ENCODE peak calls at places on chromosomes 7 and 10, in four cellular contexts. Y is H1, Q is aorta, M is PC-3. N is an unnamed sample.

GRCh38 chr10:66941491-66941890 is 15.7 kb downstream of the LRRTM3 start:
- DNase-seq in Y (no peak), Q (no peak), M (no peak), N (no peak)

GRCh38 chr10:124648738-124649137 is 95.4 kb downstream of the FAM53B start:
- DNase-seq in Y (no peak), Q (no peak), M (no peak), N (peak; percentile 14)

GRCh38 chr7:70696139-70696782 is 435.7 kb upstream of the GALNT17 start:
- DNase-seq in M (no peak), Q (no peak), Y (no peak), N (no peak)

GRCh38 chr10:98316661-98317060 is 48.7 kb upstream of the LOXL4 start:
- DNase-seq in M (peak; percentile 49), Y (no peak), Q (no peak), N (no peak)

GRCh38 chr7:28533731-28534531 is 121.6 kb downstream of the CREB5 start:
- DNase-seq in Y (no peak), Q (no peak), M (peak; percentile 79), N (no peak)

GRCh38 chr10:61935085-61935484 is 33.6 kb downstream of the ARID5B start:
- DNase-seq in Q (no peak), M (no peak), Y (no peak), N (no peak)

GRCh38 chr7:101942603-101943210 is 125.3 kb downstream of the CUX1 start:
- DNase-seq in M (peak; percentile 74), Y (no peak), Q (peak; percentile 51), N (peak; percentile 26)

GRCh38 chr10:79346388-79347225 is 662 bp upstream of the PPIF start:
- DNase-seq in M (no peak), Q (no peak), Y (peak; percentile 54), N (no peak)

GRCh38 chr7:129341212-129341611 is 93.0 kb upstream of the STRIP2 start:
- DNase-seq in M (no peak), Q (no peak), Y (no peak), N (no peak)

GRCh38 chr7:139855498-139856270 is 26.6 kb downstream of the TBXAS1 start:
- DNase-seq in Q (no peak), M (no peak), Y (peak; percentile 26), N (no peak)

GRCh38 chr7:100109521-100110163 is 8.2 kb downstream of the AP4M1 start:
- DNase-seq in M (no peak), Y (no peak), Q (no peak), N (no peak)

GRCh38 chr7:39609462-39610149 is 13.8 kb upstream of the RALA start:
- DNase-seq in M (no peak), Q (peak; percentile 80), Y (peak; percentile 76), N (no peak)

GRCh38 chr10:48249763-48250351 is 24.6 kb downstream of the FRMPD2 start:
- DNase-seq in Q (no peak), Y (peak; percentile 29), M (no peak), N (no peak)

GRCh38 chr7:150370612-150371071 is 2.0 kb downstream of the REPIN1 start:
- DNase-seq in M (peak; percentile 19), Y (no peak), Q (no peak), N (no peak)

GRCh38 chr10:480928-481551 is 208.4 kb downstream of the DIP2C start:
- DNase-seq in Q (peak; percentile 57), M (no peak), Y (peak; percentile 27), N (peak; percentile 59)

GRCh38 chr7:157764946-157765537 is 428.2 kb downstream of the DNAJB6 start:
- DNase-seq in Q (no peak), Y (no peak), M (no peak), N (no peak)

GRCh38 chr7:145313601-145314000 is 477.7 kb upstream of the TPK1 start:
- DNase-seq in M (no peak), Q (no peak), Y (no peak), N (no peak)

GRCh38 chr7:36006656-36007229 is 146.3 kb upstream of the EEPD1 start:
- DNase-seq in Y (no peak), M (no peak), Q (no peak), N (no peak)

GRCh38 chr7:1257863-1258262 is 25.2 kb downstream of the UNCX start:
- DNase-seq in M (no peak), Y (no peak), Q (peak; percentile 61), N (no peak)

GRCh38 chr10:129365767-129366400 is 101.2 kb upstream of the MGMT start:
- DNase-seq in Y (no peak), M (no peak), Q (no peak), N (no peak)

GRCh38 chr10:79260803-79261740 is 86.2 kb upstream of the PPIF start:
- DNase-seq in Y (no peak), Q (no peak), M (no peak), N (peak; percentile 46)

GRCh38 chr10:28678687-28679457 is 1.6 kb downstream of the BAMBI start:
- DNase-seq in Q (no peak), Y (no peak), M (peak; percentile 25), N (no peak)

GRCh38 chr10:81914736-81915510 is 39.9 kb downstream of the NRG3 start:
- DNase-seq in Y (no peak), M (no peak), Q (no peak), N (no peak)

GRCh38 chr10:78025685-78026364 is 3.5 kb downstream of the POLR3A start:
- DNase-seq in Q (no peak), M (peak; percentile 100), Y (no peak), N (no peak)

GRCh38 chr10:59907918-59908807 is 1.8 kb upstream of the CCDC6 start:
- DNase-seq in Y (peak; percentile 58), Q (no peak), M (peak; percentile 92), N (peak; percentile 43)

GRCh38 chr7:137865764-137866163 is 19.0 kb upstream of the DGKI start:
- DNase-seq in Y (no peak), Q (no peak), M (no peak), N (no peak)

GRCh38 chr7:43764039-43764789 is 5.7 kb downstream of the BLVRA start:
- DNase-seq in M (peak; percentile 57), Q (peak; percentile 85), Y (peak; percentile 28), N (no peak)

DNA sequence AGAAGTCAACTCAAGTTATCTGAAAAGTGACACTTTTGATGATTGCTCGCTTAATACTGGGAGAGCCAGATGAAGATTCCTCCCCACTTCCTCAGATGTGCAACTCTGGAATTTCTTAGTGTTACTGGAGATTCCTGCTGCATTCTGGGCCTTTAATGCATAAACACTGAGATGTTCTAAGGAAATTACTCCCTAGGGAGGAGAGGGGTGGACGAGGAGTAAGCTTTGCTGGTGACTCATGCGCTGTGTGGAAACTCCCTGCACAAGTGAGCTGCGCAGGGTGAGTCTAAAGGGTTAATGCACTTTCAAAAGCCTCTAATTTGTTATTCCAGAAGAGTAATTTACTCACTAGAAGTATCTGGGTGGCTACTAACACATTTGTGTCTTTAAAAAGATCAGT is 46.3 kb downstream of the EGFR start:
- DNase-seq in Q (no peak), Y (no peak), M (peak; percentile 89), N (no peak)
- H3K4me3 ChIP-seq in Q (no peak overlapping the region), Y (no peak overlapping the region), M (peak overlapping the region; percentile 46), N (no peak overlapping the region)

DNA sequence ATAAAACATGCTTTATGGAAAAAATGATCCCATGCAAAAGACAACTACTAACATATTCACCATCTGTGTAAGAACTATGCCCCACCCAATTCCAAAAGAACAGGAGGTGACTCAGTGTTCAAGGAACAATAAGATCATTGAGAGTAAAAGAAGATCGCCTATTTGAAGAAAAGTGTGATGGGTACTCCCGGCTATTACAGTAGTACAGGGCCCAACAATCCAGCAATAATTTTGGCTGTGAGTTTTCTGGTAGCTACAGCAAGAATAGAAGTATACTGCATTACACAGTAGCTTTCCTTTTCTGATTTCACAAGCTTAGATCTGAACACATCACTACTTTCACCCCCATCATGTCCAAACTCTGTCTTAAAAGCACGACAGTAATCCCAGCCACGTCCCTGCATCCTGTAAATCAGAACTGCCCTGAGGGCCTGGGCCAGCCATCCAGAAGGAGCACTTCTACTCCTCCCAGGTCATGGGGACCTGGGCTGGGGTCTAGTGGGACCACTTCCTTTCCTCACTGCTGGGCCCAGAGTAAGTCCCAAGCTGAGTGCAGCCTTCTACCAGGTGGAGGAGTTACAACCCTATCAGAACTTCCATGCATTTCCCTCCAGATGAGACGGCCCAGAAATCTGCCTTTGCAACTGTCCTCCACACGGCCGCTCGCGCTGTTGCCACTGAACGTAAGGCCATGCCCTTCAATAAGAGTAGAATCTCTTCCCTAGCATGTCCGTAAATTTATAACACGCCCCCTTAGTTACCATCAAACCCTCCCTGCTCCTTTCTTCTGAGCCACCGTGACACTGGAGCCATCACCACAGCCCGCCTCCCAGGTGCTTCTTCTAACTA is 7.9 kb downstream of the ESYT2 start:
- DNase-seq in Q (no peak), M (peak; percentile 89), Y (peak; percentile 44), N (no peak)
- H3K4me3 ChIP-seq in Q (no peak overlapping the region), M (peak overlapping the region; percentile 63), Y (no peak overlapping the region), N (no peak overlapping the region)

GRCh38 chr10:97000487-97001182 is 168.5 kb downstream of the LCOR start:
- DNase-seq in Q (no peak), M (peak; percentile 70), Y (no peak), N (peak; percentile 35)
- H3K4me3 ChIP-seq in Q (no peak overlapping the region), M (no peak overlapping the region), Y (no peak overlapping the region), N (no peak overlapping the region)

GRCh38 chr10:110006358-110007170 is 1.2 kb upstream of the ADD3 start:
- DNase-seq in Y (no peak), Q (peak; percentile 84), M (no peak), N (no peak)
- H3K4me3 ChIP-seq in Y (peak overlapping the region; percentile 65), Q (peak overlapping the region; percentile 88), M (no peak overlapping the region), N (no peak overlapping the region)

DNA sequence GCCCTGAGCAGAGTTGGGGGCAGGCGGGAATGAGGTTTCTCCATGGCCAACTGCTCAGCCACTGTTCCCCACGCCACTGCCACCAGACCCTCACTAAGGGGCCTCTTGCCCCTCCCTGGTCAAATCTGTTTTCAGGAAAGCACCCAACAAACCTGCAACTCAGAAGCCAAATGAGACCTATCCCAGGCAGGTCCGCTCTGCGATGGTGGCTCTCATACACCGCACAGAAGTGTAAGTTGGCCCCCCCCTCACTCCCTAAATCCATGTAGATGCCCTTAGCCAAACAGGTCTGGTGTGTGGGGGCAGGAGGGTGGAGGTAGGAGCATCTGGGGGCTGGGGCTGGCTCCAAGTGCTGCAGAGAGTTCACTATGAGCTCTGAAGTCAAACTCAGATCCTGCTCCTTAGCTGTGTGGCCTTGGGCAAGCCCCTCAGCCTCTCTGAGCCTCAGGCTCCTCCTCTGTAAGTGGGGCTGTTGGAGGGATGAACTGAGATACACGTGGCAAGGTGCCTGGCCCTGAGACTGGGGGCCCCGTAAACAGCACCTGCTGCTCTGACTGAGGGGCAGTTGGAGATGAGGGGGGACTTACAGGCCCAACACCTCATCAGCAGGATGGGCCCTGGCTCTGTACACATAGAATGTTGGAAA is 1.1 kb downstream of the MMRN2 start:
- DNase-seq in Y (peak; percentile 45), Q (peak; percentile 59), M (no peak), N (no peak)
- H3K4me3 ChIP-seq in Y (no peak overlapping the region), Q (no peak overlapping the region), M (no peak overlapping the region), N (no peak overlapping the region)

GRCh38 chr7:41698114-41698513 is 4.8 kb downstream of the INHBA start:
- DNase-seq in Y (no peak), Q (no peak), M (peak; percentile 63), N (no peak)

GRCh38 chr7:41696323-41696916 is 6.5 kb downstream of the INHBA start:
- DNase-seq in Q (peak; percentile 94), Y (peak; percentile 88), M (peak; percentile 88), N (no peak)

GRCh38 chr7:41693150-41693997 is 9.5 kb downstream of the INHBA start:
- DNase-seq in M (no peak), Y (no peak), Q (no peak), N (no peak)

GRCh38 chr7:41694490-41694889 is 8.4 kb downstream of the INHBA start:
- DNase-seq in M (no peak), Y (no peak), Q (no peak), N (no peak)

GRCh38 chr7:41695661-41696322 is 7.1 kb downstream of the INHBA start:
- DNase-seq in M (no peak), Y (no peak), Q (no peak), N (no peak)
- H3K4me3 ChIP-seq in M (peak overlapping the region; percentile 95), Y (no peak overlapping the region), Q (peak overlapping the region; percentile 63), N (no peak overlapping the region)

N was measured in LNCaP clone FGC.